ENCODE peak calls at places on chromosomes 3 and 15, in four cellular contexts. F, M, I and D are unnamed samples.

GRCh38 chr3:5426094-5426883 is 238.8 kb downstream of the EDEM1 start:
- DNase-seq in F (peak), M (no peak), I (peak), D (peak)

GRCh38 chr15:85615930-85616329 is 178.8 kb downstream of the KLHL25 start:
- DNase-seq in F (peak), M (no peak), I (peak), D (peak)

GRCh38 chr3:147391726-147392082 is 14.6 kb downstream of the ZIC4 start:
- DNase-seq in F (no peak), M (no peak), I (no peak), D (no peak)

GRCh38 chr3:122353215-122353614 is 28.2 kb downstream of the CSTA start:
- DNase-seq in F (no peak), M (no peak), I (no peak), D (no peak)

GRCh38 chr3:172511783-172512357 is 11.4 kb downstream of the TNFSF10 start:
- DNase-seq in F (no peak), M (no peak), I (no peak), D (no peak)

GRCh38 chr3:150414989-150415388 is 6.9 kb downstream of the TSC22D2 start:
- DNase-seq in F (no peak), M (peak), I (no peak), D (no peak)

GRCh38 chr15:62417444-62417843 is 252.4 kb upstream of the C2CD4B start:
- DNase-seq in F (no peak), M (peak), I (no peak), D (no peak)

GRCh38 chr15:45644437-45644836 is 9.6 kb downstream of the SQOR start:
- DNase-seq in F (no peak), M (no peak), I (no peak), D (no peak)

GRCh38 chr3:31858439-31858838 is 122.6 kb downstream of the OSBPL10 start:
- DNase-seq in F (no peak), M (no peak), I (no peak), D (no peak)

GRCh38 chr3:193917096-193917495 is 218.9 kb upstream of the HES1 start:
- DNase-seq in F (no peak), M (no peak), I (no peak), D (no peak)

GRCh38 chr3:172522871-172523818 is at the start of gene TNFSF10:
- DNase-seq in F (peak), M (no peak), I (peak), D (peak)

GRCh38 chr3:141726483-141726882 is 11.6 kb upstream of the RNF7 start:
- DNase-seq in F (no peak), M (no peak), I (no peak), D (no peak)

GRCh38 chr3:138082085-138082991 is 33.1 kb downstream of the DZIP1L start:
- DNase-seq in F (peak), M (peak), I (no peak), D (no peak)

GRCh38 chr3:150168694-150169093 is 198.0 kb upstream of the PFN2 start:
- DNase-seq in F (peak), M (no peak), I (no peak), D (no peak)

GRCh38 chr15:100919481-100920405 is 586 bp downstream of the LRRK1 start:
- DNase-seq in F (no peak), M (peak), I (peak), D (no peak)

GRCh38 chr3:124336067-124336656 is 344.2 kb upstream of the ROPN1 start:
- DNase-seq in F (no peak), M (no peak), I (no peak), D (no peak)